ENCODE peak calls at places on chromosome 1, in ten cellular contexts. A, G, Q, V, Z, O, J, Y, N and L are unnamed samples.

GRCh38 chr1:14826731-14827326 is 228.3 kb downstream of the KAZN start:
- DNase-seq in A (no peak), G (no peak), Q (no peak), V (no peak), Z (no peak), O (no peak), J (no peak), Y (no peak), N (no peak), L (no peak)

GRCh38 chr1:115330480-115331013 is 7.5 kb downstream of the NGF start:
- DNase-seq in A (no peak), G (no peak), Q (peak; percentile 90), V (peak; percentile 97), Z (no peak), O (peak; percentile 69), J (no peak), Y (no peak), N (no peak), L (no peak)

GRCh38 chr1:202014915-202015676 is 4.7 kb downstream of the ELF3 start:
- DNase-seq in A (no peak), G (no peak), Q (no peak), V (no peak), Z (no peak), O (no peak), J (no peak), Y (no peak), N (no peak), L (no peak)

GRCh38 chr1:109876617-109877319 is 33.9 kb upstream of the CSF1 start:
- DNase-seq in A (no peak), G (no peak), Q (peak; percentile 64), V (peak; percentile 74), Z (no peak), O (peak; percentile 55), J (no peak), Y (no peak), N (no peak), L (no peak)

GRCh38 chr1:212381509-212381908 is 33.2 kb downstream of the PACC1 start:
- DNase-seq in A (no peak), G (no peak), Q (no peak), V (no peak), Z (no peak), O (no peak), J (no peak), Y (no peak), N (no peak), L (no peak)

GRCh38 chr1:151492120-151492519 is 19.1 kb upstream of the CGN start:
- DNase-seq in A (no peak), G (no peak), Q (no peak), V (no peak), Z (no peak), O (no peak), J (no peak), Y (no peak), N (no peak), L (no peak)

GRCh38 chr1:3186526-3186921 is 117.5 kb downstream of the PRDM16 start:
- DNase-seq in A (no peak), G (no peak), Q (peak; percentile 40), V (peak; percentile 52), Z (peak; percentile 92), O (peak; percentile 18), J (peak; percentile 95), Y (no peak), N (no peak), L (no peak)

GRCh38 chr1:147273409-147274307 is 31.2 kb downstream of the CHD1L start:
- DNase-seq in A (no peak), G (no peak), Q (peak; percentile 93), V (peak; percentile 93), Z (no peak), O (peak; percentile 88), J (no peak), Y (peak; percentile 1), N (no peak), L (peak; percentile 7)

GRCh38 chr1:15152318-15153183 is 996 bp upstream of the TMEM51 start:
- DNase-seq in A (no peak), G (peak; percentile 83), Q (peak; percentile 88), V (peak; percentile 94), Z (peak; percentile 91), O (peak; percentile 89), J (peak; percentile 94), Y (no peak), N (peak; percentile 40), L (no peak)

GRCh38 chr1:21801100-21801499 is 11.0 kb upstream of the LDLRAD2 start:
- DNase-seq in A (no peak), G (no peak), Q (no peak), V (peak; percentile 63), Z (no peak), O (no peak), J (no peak), Y (no peak), N (no peak), L (no peak)

GRCh38 chr1:41827991-41828570 is 90.6 kb downstream of the HIVEP3 start:
- DNase-seq in A (no peak), G (no peak), Q (peak; percentile 95), V (no peak), Z (no peak), O (peak; percentile 29), J (no peak), Y (no peak), N (no peak), L (no peak)

GRCh38 chr1:115564201-115564600 is 77.6 kb upstream of the VANGL1 start:
- DNase-seq in A (no peak), G (peak; percentile 58), Q (no peak), V (no peak), Z (no peak), O (no peak), J (no peak), Y (no peak), N (no peak), L (no peak)

GRCh38 chr1:206634365-206635079 is 814 bp upstream of the DYRK3 start:
- DNase-seq in A (peak; percentile 72), G (peak; percentile 90), Q (peak; percentile 93), V (peak; percentile 97), Z (peak; percentile 92), O (peak; percentile 93), J (peak; percentile 99), Y (peak; percentile 68), N (peak; percentile 77), L (peak; percentile 74)

GRCh38 chr1:4970532-4970931 is 316.1 kb downstream of the AJAP1 start:
- DNase-seq in A (no peak), G (no peak), Q (no peak), V (peak; percentile 1), Z (no peak), O (no peak), J (no peak), Y (no peak), N (no peak), L (no peak)

GRCh38 chr1:163535807-163536206 is 214.1 kb downstream of the NUF2 start:
- DNase-seq in A (no peak), G (no peak), Q (peak; percentile 70), V (peak; percentile 58), Z (no peak), O (peak; percentile 51), J (no peak), Y (no peak), N (no peak), L (no peak)

GRCh38 chr1:201562659-201563405 is 23.9 kb downstream of the NAV1 start:
- DNase-seq in A (no peak), G (no peak), Q (peak; percentile 93), V (peak; percentile 95), Z (peak; percentile 63), O (peak; percentile 80), J (no peak), Y (no peak), N (no peak), L (no peak)

GRCh38 chr1:96997717-96998116 is 276.1 kb downstream of the PTBP2 start:
- DNase-seq in A (no peak), G (no peak), Q (no peak), V (no peak), Z (no peak), O (no peak), J (no peak), Y (no peak), N (no peak), L (no peak)

GRCh38 chr1:235411489-235412486 is 44.6 kb downstream of the TBCE start:
- DNase-seq in A (no peak), G (no peak), Q (no peak), V (peak; percentile 44), Z (no peak), O (no peak), J (no peak), Y (no peak), N (no peak), L (no peak)